ENCODE peak calls at places on chromosomes 4 and X, in nine cellular contexts. V is ovary, S is endothelial cell of umbilical vein, J is lung, X is upper lobe of right lung, E is lower leg skin, U is GM12865, Y is astrocyte of the cerebellum, L is breast epithelium. D is an unnamed sample.

GRCh38 chrX:137033774-137034507 is at the start of gene GPR101:
- DNase-seq in X (no peak), S (no peak), U (no peak), V (no peak), E (no peak), J (no peak), L (no peak), Y (no peak), D (no peak)

GRCh38 chrX:56766554-56767412 is 37.7 kb downstream of the NBDY start:
- DNase-seq in J (peak; percentile 28), E (no peak), Y (no peak), U (no peak), X (peak; percentile 21), V (no peak), S (no peak), L (no peak), D (no peak)

GRCh38 chr4:166458756-166459155 is 585.7 kb downstream of the TLL1 start:
- DNase-seq in X (no peak), S (no peak), V (no peak), L (no peak), U (peak; percentile 4), J (no peak), E (no peak), Y (no peak), D (no peak)

GRCh38 chrX:40644821-40645358 is 2.5 kb downstream of the CXorf38 start:
- DNase-seq in E (peak; percentile 20), L (no peak), Y (peak; percentile 47), U (peak; percentile 64), S (peak; percentile 71), X (peak; percentile 67), J (peak; percentile 51), V (peak; percentile 66), D (no peak)

GRCh38 chr4:107098403-107098802 is 62.3 kb upstream of the DKK2 start:
- DNase-seq in U (no peak), V (no peak), L (no peak), E (no peak), X (no peak), S (no peak), J (no peak), Y (no peak), D (no peak)

GRCh38 chr4:88275516-88275915 is 8.8 kb downstream of the PPM1K start:
- DNase-seq in X (no peak), E (no peak), S (no peak), V (no peak), Y (no peak), J (no peak), L (no peak), U (peak; percentile 46), D (no peak)

GRCh38 chr4:101439926-101440325 is 92.6 kb upstream of the PPP3CA start:
- DNase-seq in S (no peak), X (no peak), E (no peak), J (no peak), Y (no peak), L (no peak), V (no peak), U (no peak), D (no peak)

GRCh38 chr4:7538518-7538917 is 103.8 kb upstream of the PSAPL1 start:
- DNase-seq in S (no peak), U (no peak), L (no peak), Y (no peak), E (no peak), V (no peak), J (no peak), X (no peak), D (no peak)

GRCh38 chr4:100079264-100079663 is 111.0 kb downstream of the DDIT4L start:
- DNase-seq in V (no peak), L (no peak), J (no peak), X (no peak), U (no peak), E (no peak), S (no peak), Y (no peak), D (no peak)

GRCh38 chr4:8048856-8049686 is 109.4 kb upstream of the AFAP1 start:
- DNase-seq in E (no peak), X (no peak), V (no peak), L (no peak), S (no peak), J (no peak), Y (no peak), U (no peak), D (no peak)

GRCh38 chr4:145679991-145680455 is at the start of gene C4orf51:
- DNase-seq in L (no peak), J (peak; percentile 39), Y (peak; percentile 23), S (peak; percentile 78), V (no peak), E (no peak), X (no peak), U (no peak), D (no peak)

GRCh38 chr4:169640261-169640880 is 20.0 kb downstream of the CLCN3 start:
- DNase-seq in L (no peak), U (no peak), J (no peak), E (no peak), Y (peak; percentile 49), X (no peak), S (no peak), V (no peak), D (no peak)

GRCh38 chr4:83850435-83850834 is 314.5 kb downstream of the GPAT3 start:
- DNase-seq in X (no peak), J (no peak), L (no peak), E (no peak), S (no peak), U (no peak), V (no peak), Y (no peak), D (no peak)

GRCh38 chr4:148054275-148054674 is 322.4 kb downstream of the ARHGAP10 start:
- DNase-seq in Y (no peak), J (no peak), X (no peak), S (peak; percentile 16), V (no peak), U (peak; percentile 21), L (no peak), E (no peak), D (no peak)

GRCh38 chrX:33178218-33178617 is 33.1 kb downstream of the DMD start:
- DNase-seq in X (no peak), E (no peak), J (no peak), U (no peak), Y (no peak), V (no peak), S (no peak), L (no peak), D (no peak)

GRCh38 chr4:145957307-145957706 is 18.7 kb upstream of the ZNF827 start:
- DNase-seq in J (no peak), E (no peak), U (no peak), V (no peak), L (no peak), Y (no peak), X (no peak), S (no peak), D (no peak)

GRCh38 chr4:119212964-119213606 is 572 bp downstream of the USP53 start:
- DNase-seq in Y (peak; percentile 91), U (peak; percentile 89), E (peak; percentile 83), S (peak; percentile 95), L (peak; percentile 78), J (peak; percentile 88), V (peak; percentile 84), X (peak; percentile 93), D (peak; percentile 72)
- TF ChIP-seq CTCF in Y (peak; percentile 51), U (peak; percentile 43), E (no peak), S (peak; percentile 60), L (no peak), J (no peak), V (peak; percentile 8), X (peak; percentile 44), D (no peak)

GRCh38 chr4:159003420-159004253 is 99.2 kb upstream of the RAPGEF2 start:
- DNase-seq in V (no peak), X (no peak), Y (peak; percentile 33), J (no peak), S (peak; percentile 81), E (no peak), U (no peak), L (no peak), D (no peak)
- H3K4me3 ChIP-seq in V (no peak overlapping the region), X (no peak overlapping the region), Y (no peak overlapping the region), J (no peak overlapping the region), S (no peak overlapping the region), E (no peak overlapping the region), U (no peak overlapping the region), L (no peak overlapping the region), D (no peak overlapping the region)

GRCh38 chr4:10437735-10438134 is 19.5 kb downstream of the ZNF518B start:
- DNase-seq in L (no peak), X (no peak), S (no peak), J (no peak), Y (no peak), U (no peak), V (no peak), E (no peak), D (no peak)
- TF ChIP-seq CTCF in L (no peak), X (no peak), S (no peak), J (no peak), Y (no peak), U (no peak), V (no peak), E (no peak), D (no peak)

GRCh38 chr4:188869581-188869980 is 730.3 kb downstream of the TRIML1 start:
- DNase-seq in S (no peak), Y (no peak), X (no peak), L (no peak), J (no peak), E (no peak), U (no peak), V (no peak), D (no peak)
- H3K4me3 ChIP-seq in S (no peak overlapping the region), Y (no peak overlapping the region), X (no peak overlapping the region), L (no peak overlapping the region), J (no peak overlapping the region), E (no peak overlapping the region), U (no peak overlapping the region), V (no peak overlapping the region), D (no peak overlapping the region)

GRCh38 chr4:105155426-105155825 is 8.8 kb downstream of the TET2 start:
- DNase-seq in L (no peak), X (no peak), E (no peak), Y (no peak), U (no peak), J (no peak), V (no peak), S (no peak), D (no peak)
- TF ChIP-seq CTCF in L (no peak), X (no peak), E (no peak), Y (no peak), U (no peak), J (no peak), V (no peak), S (no peak), D (no peak)

GRCh38 chr4:140236649-140237160 is 82.7 kb upstream of the MAML3 start:
- DNase-seq in X (no peak), Y (no peak), E (no peak), U (no peak), L (no peak), S (no peak), V (no peak), J (no peak), D (no peak)

GRCh38 chr4:140237616-140238352 is 83.8 kb upstream of the MAML3 start:
- DNase-seq in S (peak; percentile 89), V (peak; percentile 63), X (peak; percentile 80), L (peak; percentile 54), J (peak; percentile 55), U (no peak), Y (peak; percentile 89), E (peak; percentile 73), D (peak; percentile 78)

GRCh38 chr4:140239311-140239710 is 85.3 kb upstream of the MAML3 start:
- DNase-seq in X (no peak), L (no peak), J (no peak), S (no peak), U (no peak), V (no peak), E (no peak), Y (no peak), D (no peak)

GRCh38 chr4:140240237-140240636 is 86.3 kb upstream of the MAML3 start:
- DNase-seq in L (no peak), E (no peak), V (no peak), X (no peak), J (no peak), Y (no peak), U (no peak), S (no peak), D (no peak)

GRCh38 chr4:140238353-140239041 is 84.5 kb upstream of the MAML3 start:
- DNase-seq in X (peak; percentile 92), Y (peak; percentile 33), U (no peak), V (peak; percentile 89), J (peak; percentile 88), E (peak; percentile 85), L (peak; percentile 77), S (peak; percentile 29), D (peak; percentile 89)
- H3K4me3 ChIP-seq in X (peak overlapping the region; percentile 7), Y (no peak overlapping the region), U (no peak overlapping the region), V (no peak overlapping the region), J (no peak overlapping the region), E (no peak overlapping the region), L (peak overlapping the region; percentile 53), S (no peak overlapping the region), D (no peak overlapping the region)